ENCODE peak calls at places on chromosome 9, in four cellular contexts. One of them, this sample, is unnamed.

GRCh38 chr9:134044944-134045343 is 19.7 kb downstream of the BRD3OS start:
- DNase-seq in stimulated activated CD8-positive, alpha-beta memory T cell treated with anti-CD3 and anti-CD28 coated beads, Interleukin-2, amount 100 ng/mL, for 48 hours: no peak
- DNase-seq in colonic mucosa: no peak
- DNase-seq in bronchial epithelial cell: no peak
- DNase-seq in this sample: no peak

GRCh38 chr9:76692448-76693129 is 71.6 kb upstream of the PCA3 start:
- DNase-seq in bronchial epithelial cell: no peak
- DNase-seq in stimulated activated CD8-positive, alpha-beta memory T cell treated with anti-CD3 and anti-CD28 coated beads, Interleukin-2, amount 100 ng/mL, for 48 hours: no peak
- DNase-seq in colonic mucosa: no peak
- DNase-seq in this sample: no peak

GRCh38 chr9:16453390-16453789 is 417.1 kb downstream of the BNC2 start:
- DNase-seq in bronchial epithelial cell: no peak
- DNase-seq in stimulated activated CD8-positive, alpha-beta memory T cell treated with anti-CD3 and anti-CD28 coated beads, Interleukin-2, amount 100 ng/mL, for 48 hours: no peak
- DNase-seq in colonic mucosa: no peak
- DNase-seq in this sample: no peak

GRCh38 chr9:32413424-32413823 is 29.0 kb downstream of the ACO1 start:
- DNase-seq in bronchial epithelial cell: no peak
- DNase-seq in colonic mucosa: no peak
- DNase-seq in stimulated activated CD8-positive, alpha-beta memory T cell treated with anti-CD3 and anti-CD28 coated beads, Interleukin-2, amount 100 ng/mL, for 48 hours: no peak
- DNase-seq in this sample: no peak

GRCh38 chr9:107615325-107615724 is 125.8 kb upstream of the KLF4 start:
- DNase-seq in colonic mucosa: no peak
- DNase-seq in stimulated activated CD8-positive, alpha-beta memory T cell treated with anti-CD3 and anti-CD28 coated beads, Interleukin-2, amount 100 ng/mL, for 48 hours: no peak
- DNase-seq in bronchial epithelial cell: peak
- DNase-seq in this sample: no peak

GRCh38 chr9:124269556-124269955 is 11.8 kb downstream of the NEK6 start:
- DNase-seq in colonic mucosa: no peak
- DNase-seq in stimulated activated CD8-positive, alpha-beta memory T cell treated with anti-CD3 and anti-CD28 coated beads, Interleukin-2, amount 100 ng/mL, for 48 hours: no peak
- DNase-seq in bronchial epithelial cell: no peak
- DNase-seq in this sample: no peak

GRCh38 chr9:124285903-124286291 is 28.1 kb downstream of the NEK6 start:
- DNase-seq in bronchial epithelial cell: no peak
- DNase-seq in colonic mucosa: peak
- DNase-seq in stimulated activated CD8-positive, alpha-beta memory T cell treated with anti-CD3 and anti-CD28 coated beads, Interleukin-2, amount 100 ng/mL, for 48 hours: peak
- DNase-seq in this sample: no peak

GRCh38 chr9:25681270-25681669 is 3.0 kb upstream of the TUSC1 start:
- DNase-seq in stimulated activated CD8-positive, alpha-beta memory T cell treated with anti-CD3 and anti-CD28 coated beads, Interleukin-2, amount 100 ng/mL, for 48 hours: no peak
- DNase-seq in bronchial epithelial cell: peak
- DNase-seq in colonic mucosa: no peak
- DNase-seq in this sample: no peak

GRCh38 chr9:36039696-36040095 is 3.0 kb downstream of the RECK start:
- DNase-seq in colonic mucosa: no peak
- DNase-seq in bronchial epithelial cell: no peak
- DNase-seq in stimulated activated CD8-positive, alpha-beta memory T cell treated with anti-CD3 and anti-CD28 coated beads, Interleukin-2, amount 100 ng/mL, for 48 hours: no peak
- DNase-seq in this sample: no peak

GRCh38 chr9:129143031-129143441 is 31.8 kb downstream of the PTPA start:
- DNase-seq in bronchial epithelial cell: peak
- DNase-seq in colonic mucosa: peak
- DNase-seq in stimulated activated CD8-positive, alpha-beta memory T cell treated with anti-CD3 and anti-CD28 coated beads, Interleukin-2, amount 100 ng/mL, for 48 hours: peak
- DNase-seq in this sample: peak

GRCh38 chr9:121281614-121282291 is 13.8 kb downstream of the GSN start:
- DNase-seq in bronchial epithelial cell: peak
- DNase-seq in stimulated activated CD8-positive, alpha-beta memory T cell treated with anti-CD3 and anti-CD28 coated beads, Interleukin-2, amount 100 ng/mL, for 48 hours: no peak
- DNase-seq in colonic mucosa: peak
- DNase-seq in this sample: no peak

GRCh38 chr9:69421908-69422801 is 97.1 kb downstream of the ENTREP1 start:
- DNase-seq in colonic mucosa: peak
- DNase-seq in stimulated activated CD8-positive, alpha-beta memory T cell treated with anti-CD3 and anti-CD28 coated beads, Interleukin-2, amount 100 ng/mL, for 48 hours: peak
- DNase-seq in bronchial epithelial cell: peak
- DNase-seq in this sample: no peak

GRCh38 chr9:125119643-125120286 is 23.6 kb downstream of the SCAI start:
- DNase-seq in stimulated activated CD8-positive, alpha-beta memory T cell treated with anti-CD3 and anti-CD28 coated beads, Interleukin-2, amount 100 ng/mL, for 48 hours: no peak
- DNase-seq in bronchial epithelial cell: no peak
- DNase-seq in colonic mucosa: no peak
- DNase-seq in this sample: no peak

GRCh38 chr9:21454149-21454548 is 13.9 kb downstream of the IFNA1 start:
- DNase-seq in colonic mucosa: no peak
- DNase-seq in bronchial epithelial cell: peak
- DNase-seq in stimulated activated CD8-positive, alpha-beta memory T cell treated with anti-CD3 and anti-CD28 coated beads, Interleukin-2, amount 100 ng/mL, for 48 hours: no peak
- DNase-seq in this sample: no peak

GRCh38 chr9:125585503-125586172 is 121.4 kb downstream of the MAPKAP1 start:
- DNase-seq in bronchial epithelial cell: no peak
- DNase-seq in stimulated activated CD8-positive, alpha-beta memory T cell treated with anti-CD3 and anti-CD28 coated beads, Interleukin-2, amount 100 ng/mL, for 48 hours: no peak
- DNase-seq in colonic mucosa: no peak
- DNase-seq in this sample: no peak

GRCh38 chr9:104795857-104796256 is 31.9 kb downstream of the NIPSNAP3B start:
- DNase-seq in stimulated activated CD8-positive, alpha-beta memory T cell treated with anti-CD3 and anti-CD28 coated beads, Interleukin-2, amount 100 ng/mL, for 48 hours: no peak
- DNase-seq in colonic mucosa: no peak
- DNase-seq in bronchial epithelial cell: no peak
- DNase-seq in this sample: no peak

GRCh38 chr9:106893088-106893487 is 30.1 kb downstream of the ZNF462 start:
- DNase-seq in stimulated activated CD8-positive, alpha-beta memory T cell treated with anti-CD3 and anti-CD28 coated beads, Interleukin-2, amount 100 ng/mL, for 48 hours: no peak
- DNase-seq in colonic mucosa: no peak
- DNase-seq in bronchial epithelial cell: peak
- DNase-seq in this sample: no peak

GRCh38 chr9:110076894-110077725 is 130.8 kb downstream of the C9orf152 start:
- DNase-seq in bronchial epithelial cell: peak
- DNase-seq in colonic mucosa: no peak
- DNase-seq in stimulated activated CD8-positive, alpha-beta memory T cell treated with anti-CD3 and anti-CD28 coated beads, Interleukin-2, amount 100 ng/mL, for 48 hours: no peak
- DNase-seq in this sample: no peak

GRCh38 chr9:133539434-133539833 is 4.9 kb downstream of the ADAMTSL2 start:
- DNase-seq in bronchial epithelial cell: no peak
- DNase-seq in stimulated activated CD8-positive, alpha-beta memory T cell treated with anti-CD3 and anti-CD28 coated beads, Interleukin-2, amount 100 ng/mL, for 48 hours: no peak
- DNase-seq in colonic mucosa: peak
- DNase-seq in this sample: no peak

GRCh38 chr9:106883030-106883429 is 20.1 kb downstream of the ZNF462 start:
- DNase-seq in bronchial epithelial cell: no peak
- DNase-seq in stimulated activated CD8-positive, alpha-beta memory T cell treated with anti-CD3 and anti-CD28 coated beads, Interleukin-2, amount 100 ng/mL, for 48 hours: no peak
- DNase-seq in colonic mucosa: no peak
- DNase-seq in this sample: no peak